ENCODE peak calls at places on chromosomes 6 and 20, in seven cellular contexts. S is NCI-H2081; R is A172; Y is Peyer's patch; T is stimulated activated CD4-positive, alpha-beta T cell treated with anti-CD3 and anti-CD28 coated beads, Interleukin-12 subunit alpha, Interleukin-12 subunit beta, amount 100 ng/mL, for 48 hours; Q is AG20443; H is substantia nigra. X is an unnamed sample.

GRCh38 chr6:57224769-57225515 is 2.8 kb upstream of the RAB23 start:
- DNase-seq in S (no peak), R (peak; percentile 27), Y (no peak), T (no peak), Q (peak; percentile 63), H (no peak), X (no peak)

GRCh38 chr6:168192195-168192900 is 113.3 kb upstream of the FRMD1 start:
- DNase-seq in S (peak; percentile 51), R (no peak), Y (no peak), T (no peak), Q (no peak), H (no peak), X (no peak)

GRCh38 chr6:97189767-97190166 is 93.2 kb downstream of the MMS22L start:
- DNase-seq in S (no peak), R (peak; percentile 19), Y (no peak), T (no peak), Q (peak; percentile 54), H (no peak), X (no peak)

GRCh38 chr20:23231561-23232218 is 118.9 kb upstream of the NXT1 start:
- DNase-seq in S (no peak), R (peak; percentile 59), Y (no peak), T (no peak), Q (peak; percentile 73), H (no peak), X (peak; percentile 68)

GRCh38 chr6:100633096-100633766 is 168.5 kb upstream of the SIM1 start:
- DNase-seq in S (no peak), R (peak; percentile 70), Y (no peak), T (no peak), Q (peak; percentile 68), H (no peak), X (peak; percentile 84)

GRCh38 chr6:20948531-20948930 is 414.3 kb downstream of the CDKAL1 start:
- DNase-seq in S (no peak), R (no peak), Y (no peak), T (no peak), Q (no peak), H (no peak), X (no peak)

GRCh38 chr6:119594907-119595306 is 245.3 kb upstream of the MAN1A1 start:
- DNase-seq in S (no peak), R (peak; percentile 20), Y (no peak), T (no peak), Q (no peak), H (no peak), X (no peak)

GRCh38 chr6:45845546-45845945 is 170.1 kb downstream of the CLIC5 start:
- DNase-seq in S (no peak), R (peak; percentile 11), Y (no peak), T (no peak), Q (no peak), H (no peak), X (no peak)

GRCh38 chr20:45427236-45428149 is 11.6 kb downstream of the PIGT start:
- DNase-seq in S (no peak), R (no peak), Y (no peak), T (no peak), Q (no peak), H (no peak), X (no peak)